ENCODE peak calls at places on chromosome 22, in nine cellular contexts. One of them, this sample, is unnamed.

GRCh38 chr22:48318575-48319320 is 1508.9 kb downstream of the BRD1 start:
- DNase-seq in testis: no peak
- DNase-seq in neuronal stem cell: no peak
- DNase-seq in germinal center: no peak
- DNase-seq in AML-193: no peak
- DNase-seq in brain microvascular endothelial cell: no peak
- DNase-seq in nephron progenitor cell: no peak
- DNase-seq in fibroblast of villous mesenchyme: no peak
- DNase-seq in activated CD4-positive, alpha-beta T cell treated with anti-CD3 and anti-CD28 coated beads, Interleukin-2, amount 50 U/mL, for 1 hour: no peak
- DNase-seq in this sample: no peak

GRCh38 chr22:40238425-40239344 is 61.0 kb downstream of the TNRC6B start:
- DNase-seq in brain microvascular endothelial cell: peak
- DNase-seq in nephron progenitor cell: no peak
- DNase-seq in neuronal stem cell: no peak
- DNase-seq in testis: no peak
- DNase-seq in activated CD4-positive, alpha-beta T cell treated with anti-CD3 and anti-CD28 coated beads, Interleukin-2, amount 50 U/mL, for 1 hour: no peak
- DNase-seq in AML-193: no peak
- DNase-seq in germinal center: no peak
- DNase-seq in fibroblast of villous mesenchyme: peak
- DNase-seq in this sample: no peak

GRCh38 chr22:44646141-44646540 is 55.9 kb upstream of the PRR5 start:
- DNase-seq in activated CD4-positive, alpha-beta T cell treated with anti-CD3 and anti-CD28 coated beads, Interleukin-2, amount 50 U/mL, for 1 hour: no peak
- DNase-seq in germinal center: no peak
- DNase-seq in neuronal stem cell: no peak
- DNase-seq in brain microvascular endothelial cell: no peak
- DNase-seq in nephron progenitor cell: no peak
- DNase-seq in AML-193: no peak
- DNase-seq in testis: no peak
- DNase-seq in fibroblast of villous mesenchyme: no peak
- DNase-seq in this sample: no peak

GRCh38 chr22:36486619-36487384 is 5.4 kb upstream of the TXN2 start:
- DNase-seq in brain microvascular endothelial cell: peak
- DNase-seq in activated CD4-positive, alpha-beta T cell treated with anti-CD3 and anti-CD28 coated beads, Interleukin-2, amount 50 U/mL, for 1 hour: peak
- DNase-seq in neuronal stem cell: no peak
- DNase-seq in nephron progenitor cell: peak
- DNase-seq in testis: peak
- DNase-seq in fibroblast of villous mesenchyme: peak
- DNase-seq in AML-193: peak
- DNase-seq in germinal center: no peak
- DNase-seq in this sample: no peak

GRCh38 chr22:47285981-47286380 is 523.5 kb downstream of the TBC1D22A start:
- DNase-seq in fibroblast of villous mesenchyme: no peak
- DNase-seq in germinal center: no peak
- DNase-seq in activated CD4-positive, alpha-beta T cell treated with anti-CD3 and anti-CD28 coated beads, Interleukin-2, amount 50 U/mL, for 1 hour: no peak
- DNase-seq in nephron progenitor cell: no peak
- DNase-seq in brain microvascular endothelial cell: no peak
- DNase-seq in neuronal stem cell: no peak
- DNase-seq in AML-193: no peak
- DNase-seq in testis: no peak
- DNase-seq in this sample: no peak

GRCh38 chr22:26259510-26259909 is 90.2 kb downstream of the SEZ6L start:
- DNase-seq in nephron progenitor cell: peak
- DNase-seq in activated CD4-positive, alpha-beta T cell treated with anti-CD3 and anti-CD28 coated beads, Interleukin-2, amount 50 U/mL, for 1 hour: no peak
- DNase-seq in AML-193: peak
- DNase-seq in germinal center: no peak
- DNase-seq in brain microvascular endothelial cell: no peak
- DNase-seq in neuronal stem cell: peak
- DNase-seq in testis: peak
- DNase-seq in fibroblast of villous mesenchyme: peak
- DNase-seq in this sample: no peak

GRCh38 chr22:31676700-31677099 is 14.7 kb upstream of the PISD start:
- DNase-seq in germinal center: peak
- DNase-seq in brain microvascular endothelial cell: peak
- DNase-seq in neuronal stem cell: peak
- DNase-seq in nephron progenitor cell: peak
- DNase-seq in activated CD4-positive, alpha-beta T cell treated with anti-CD3 and anti-CD28 coated beads, Interleukin-2, amount 50 U/mL, for 1 hour: peak
- DNase-seq in testis: peak
- DNase-seq in fibroblast of villous mesenchyme: peak
- DNase-seq in AML-193: peak
- DNase-seq in this sample: peak

GRCh38 chr22:18060646-18061620 is 16.9 kb upstream of the PEX26 start:
- DNase-seq in nephron progenitor cell: peak
- DNase-seq in activated CD4-positive, alpha-beta T cell treated with anti-CD3 and anti-CD28 coated beads, Interleukin-2, amount 50 U/mL, for 1 hour: no peak
- DNase-seq in germinal center: no peak
- DNase-seq in AML-193: no peak
- DNase-seq in fibroblast of villous mesenchyme: peak
- DNase-seq in neuronal stem cell: no peak
- DNase-seq in testis: no peak
- DNase-seq in brain microvascular endothelial cell: peak
- DNase-seq in this sample: peak

GRCh38 chr22:32337015-32337414 is 20.7 kb upstream of the RFPL3 start:
- DNase-seq in testis: peak
- DNase-seq in brain microvascular endothelial cell: no peak
- DNase-seq in AML-193: no peak
- DNase-seq in germinal center: no peak
- DNase-seq in fibroblast of villous mesenchyme: no peak
- DNase-seq in neuronal stem cell: no peak
- DNase-seq in activated CD4-positive, alpha-beta T cell treated with anti-CD3 and anti-CD28 coated beads, Interleukin-2, amount 50 U/mL, for 1 hour: no peak
- DNase-seq in nephron progenitor cell: no peak
- DNase-seq in this sample: no peak

GRCh38 chr22:23257889-23258825 is 77.8 kb downstream of the BCR start:
- DNase-seq in germinal center: no peak
- DNase-seq in brain microvascular endothelial cell: no peak
- DNase-seq in AML-193: no peak
- DNase-seq in fibroblast of villous mesenchyme: no peak
- DNase-seq in testis: no peak
- DNase-seq in nephron progenitor cell: no peak
- DNase-seq in neuronal stem cell: no peak
- DNase-seq in activated CD4-positive, alpha-beta T cell treated with anti-CD3 and anti-CD28 coated beads, Interleukin-2, amount 50 U/mL, for 1 hour: no peak
- DNase-seq in this sample: no peak

GRCh38 chr22:19593991-19594569 is 69.9 kb upstream of the CLDN5 start:
- DNase-seq in brain microvascular endothelial cell: no peak
- DNase-seq in testis: no peak
- DNase-seq in AML-193: no peak
- DNase-seq in nephron progenitor cell: no peak
- DNase-seq in fibroblast of villous mesenchyme: no peak
- DNase-seq in neuronal stem cell: no peak
- DNase-seq in germinal center: no peak
- DNase-seq in activated CD4-positive, alpha-beta T cell treated with anti-CD3 and anti-CD28 coated beads, Interleukin-2, amount 50 U/mL, for 1 hour: no peak
- DNase-seq in this sample: no peak

GRCh38 chr22:24028533-24028932 is 17.4 kb downstream of the CABIN1 start:
- DNase-seq in fibroblast of villous mesenchyme: no peak
- DNase-seq in neuronal stem cell: no peak
- DNase-seq in AML-193: no peak
- DNase-seq in testis: no peak
- DNase-seq in nephron progenitor cell: no peak
- DNase-seq in activated CD4-positive, alpha-beta T cell treated with anti-CD3 and anti-CD28 coated beads, Interleukin-2, amount 50 U/mL, for 1 hour: no peak
- DNase-seq in germinal center: no peak
- DNase-seq in brain microvascular endothelial cell: no peak
- DNase-seq in this sample: no peak

GRCh38 chr22:39454385-39454871 is 2.4 kb upstream of the MGAT3 start:
- DNase-seq in activated CD4-positive, alpha-beta T cell treated with anti-CD3 and anti-CD28 coated beads, Interleukin-2, amount 50 U/mL, for 1 hour: no peak
- DNase-seq in fibroblast of villous mesenchyme: peak
- DNase-seq in germinal center: no peak
- DNase-seq in neuronal stem cell: no peak
- DNase-seq in nephron progenitor cell: no peak
- DNase-seq in brain microvascular endothelial cell: no peak
- DNase-seq in AML-193: no peak
- DNase-seq in testis: peak
- DNase-seq in this sample: no peak

GRCh38 chr22:22450343-22450839 is 58.2 kb downstream of the ZNF280B start:
- DNase-seq in testis: peak
- DNase-seq in fibroblast of villous mesenchyme: no peak
- DNase-seq in germinal center: peak
- DNase-seq in activated CD4-positive, alpha-beta T cell treated with anti-CD3 and anti-CD28 coated beads, Interleukin-2, amount 50 U/mL, for 1 hour: no peak
- DNase-seq in AML-193: peak
- DNase-seq in nephron progenitor cell: no peak
- DNase-seq in neuronal stem cell: no peak
- DNase-seq in brain microvascular endothelial cell: no peak
- DNase-seq in this sample: peak

GRCh38 chr22:50000587-50001387 is 11.8 kb downstream of the IL17REL start:
- DNase-seq in fibroblast of villous mesenchyme: no peak
- DNase-seq in neuronal stem cell: no peak
- DNase-seq in nephron progenitor cell: no peak
- DNase-seq in activated CD4-positive, alpha-beta T cell treated with anti-CD3 and anti-CD28 coated beads, Interleukin-2, amount 50 U/mL, for 1 hour: no peak
- DNase-seq in testis: no peak
- DNase-seq in germinal center: no peak
- DNase-seq in AML-193: no peak
- DNase-seq in brain microvascular endothelial cell: no peak
- DNase-seq in this sample: no peak

GRCh38 chr22:20231499-20232236 is 36.5 kb downstream of the RTN4R start:
- DNase-seq in nephron progenitor cell: no peak
- DNase-seq in AML-193: no peak
- DNase-seq in neuronal stem cell: no peak
- DNase-seq in activated CD4-positive, alpha-beta T cell treated with anti-CD3 and anti-CD28 coated beads, Interleukin-2, amount 50 U/mL, for 1 hour: no peak
- DNase-seq in fibroblast of villous mesenchyme: no peak
- DNase-seq in brain microvascular endothelial cell: no peak
- DNase-seq in testis: no peak
- DNase-seq in germinal center: no peak
- DNase-seq in this sample: no peak

GRCh38 chr22:19942886-19943664 is 1.5 kb upstream of the TXNRD2 start:
- DNase-seq in germinal center: no peak
- DNase-seq in AML-193: peak
- DNase-seq in neuronal stem cell: no peak
- DNase-seq in activated CD4-positive, alpha-beta T cell treated with anti-CD3 and anti-CD28 coated beads, Interleukin-2, amount 50 U/mL, for 1 hour: no peak
- DNase-seq in fibroblast of villous mesenchyme: peak
- DNase-seq in nephron progenitor cell: no peak
- DNase-seq in testis: peak
- DNase-seq in brain microvascular endothelial cell: peak
- DNase-seq in this sample: peak

GRCh38 chr22:49514211-49514610 is 313.5 kb downstream of the BRD1 start:
- DNase-seq in fibroblast of villous mesenchyme: no peak
- DNase-seq in nephron progenitor cell: no peak
- DNase-seq in brain microvascular endothelial cell: no peak
- DNase-seq in activated CD4-positive, alpha-beta T cell treated with anti-CD3 and anti-CD28 coated beads, Interleukin-2, amount 50 U/mL, for 1 hour: no peak
- DNase-seq in testis: no peak
- DNase-seq in neuronal stem cell: no peak
- DNase-seq in germinal center: no peak
- DNase-seq in AML-193: no peak
- DNase-seq in this sample: no peak

GRCh38 chr22:31818481-31819392 is 64.9 kb downstream of the DEPDC5 start:
- DNase-seq in testis: no peak
- DNase-seq in nephron progenitor cell: no peak
- DNase-seq in AML-193: no peak
- DNase-seq in activated CD4-positive, alpha-beta T cell treated with anti-CD3 and anti-CD28 coated beads, Interleukin-2, amount 50 U/mL, for 1 hour: no peak
- DNase-seq in fibroblast of villous mesenchyme: peak
- DNase-seq in neuronal stem cell: no peak
- DNase-seq in germinal center: no peak
- DNase-seq in brain microvascular endothelial cell: peak
- DNase-seq in this sample: no peak

GRCh38 chr22:48351376-48352085 is 1476.1 kb downstream of the BRD1 start:
- DNase-seq in brain microvascular endothelial cell: no peak
- DNase-seq in nephron progenitor cell: no peak
- DNase-seq in testis: no peak
- DNase-seq in fibroblast of villous mesenchyme: no peak
- DNase-seq in AML-193: no peak
- DNase-seq in activated CD4-positive, alpha-beta T cell treated with anti-CD3 and anti-CD28 coated beads, Interleukin-2, amount 50 U/mL, for 1 hour: no peak
- DNase-seq in neuronal stem cell: no peak
- DNase-seq in germinal center: no peak
- DNase-seq in this sample: no peak

GRCh38 chr22:37411655-37412054 is 15.6 kb downstream of the ELFN2 start:
- DNase-seq in testis: no peak
- DNase-seq in nephron progenitor cell: no peak
- DNase-seq in germinal center: no peak
- DNase-seq in neuronal stem cell: no peak
- DNase-seq in fibroblast of villous mesenchyme: no peak
- DNase-seq in AML-193: no peak
- DNase-seq in activated CD4-positive, alpha-beta T cell treated with anti-CD3 and anti-CD28 coated beads, Interleukin-2, amount 50 U/mL, for 1 hour: no peak
- DNase-seq in brain microvascular endothelial cell: no peak
- DNase-seq in this sample: no peak

GRCh38 chr22:43819691-43820670 is 7.9 kb upstream of the EFCAB6 start:
- DNase-seq in AML-193: no peak
- DNase-seq in nephron progenitor cell: no peak
- DNase-seq in fibroblast of villous mesenchyme: no peak
- DNase-seq in germinal center: no peak
- DNase-seq in activated CD4-positive, alpha-beta T cell treated with anti-CD3 and anti-CD28 coated beads, Interleukin-2, amount 50 U/mL, for 1 hour: no peak
- DNase-seq in brain microvascular endothelial cell: no peak
- DNase-seq in neuronal stem cell: no peak
- DNase-seq in testis: no peak
- DNase-seq in this sample: no peak

GRCh38 chr22:36613958-36614357 is 85.0 kb upstream of the EIF3D start:
- DNase-seq in testis: no peak
- DNase-seq in AML-193: no peak
- DNase-seq in germinal center: no peak
- DNase-seq in neuronal stem cell: no peak
- DNase-seq in fibroblast of villous mesenchyme: peak
- DNase-seq in activated CD4-positive, alpha-beta T cell treated with anti-CD3 and anti-CD28 coated beads, Interleukin-2, amount 50 U/mL, for 1 hour: no peak
- DNase-seq in nephron progenitor cell: peak
- DNase-seq in brain microvascular endothelial cell: no peak
- DNase-seq in this sample: no peak